ENCODE peak calls at places on chromosomes 12 and 14, in six cellular contexts. G, W, U, R, B and N are unnamed samples. For H3K4me1, the result is how much of the 10 kb centered on the place peaks cover.

GRCh38 chr14:89422952-89423345 is 5.9 kb upstream of the FOXN3 start:
- DNase-seq in G (no peak), B (no peak), U (no peak), R (no peak), W (no peak), N (no peak)

GRCh38 chr12:110619534-110619953 is 5.6 kb downstream of the TCTN1 start:
- DNase-seq in W (no peak), U (no peak), B (no peak), R (no peak), G (peak), N (no peak)

GRCh38 chr12:71955946-71956345 is 17.3 kb downstream of the TPH2 start:
- DNase-seq in U (no peak), R (peak), G (peak), W (no peak), B (peak), N (no peak)

GRCh38 chr12:110683888-110684287 is 5.0 kb downstream of the HVCN1 start:
- DNase-seq in R (no peak), G (no peak), U (no peak), W (no peak), B (no peak), N (no peak)

GRCh38 chr14:58785741-58786140 is 148.0 kb downstream of the DACT1 start:
- DNase-seq in G (no peak), R (no peak), U (no peak), B (no peak), W (no peak), N (no peak)

GRCh38 chr14:86055512-86055911 is 525.6 kb downstream of the FLRT2 start:
- DNase-seq in G (peak), U (no peak), W (no peak), R (peak), B (peak), N (no peak)

GRCh38 chr14:85233756-85234545 is 296.0 kb upstream of the FLRT2 start:
- DNase-seq in G (peak), W (no peak), B (peak), R (peak), U (no peak), N (no peak)

GRCh38 chr14:69354383-69355154 is 43.5 kb downstream of the ERH start:
- DNase-seq in U (no peak), B (no peak), G (peak), R (no peak), W (no peak), N (no peak)

GRCh38 chr14:64198486-64198885 is 95.7 kb downstream of the ESR2 start:
- DNase-seq in G (no peak), R (no peak), U (no peak), B (no peak), W (no peak), N (no peak)

GRCh38 chr12:44852483-44852882 is 23.6 kb downstream of the NELL2 start:
- DNase-seq in B (no peak), U (no peak), W (no peak), R (no peak), G (no peak), N (no peak)

GRCh38 chr12:13247596-13247995 is 51.1 kb downstream of the EMP1 start:
- DNase-seq in B (no peak), G (no peak), R (no peak), U (no peak), W (no peak), N (no peak)

GRCh38 chr14:68148276-68148675 is 328.7 kb downstream of the RAD51B start:
- DNase-seq in U (no peak), R (no peak), W (no peak), G (peak), B (peak), N (no peak)

GRCh38 chr14:98548071-98548686 is 723.8 kb downstream of the BCL11B start:
- DNase-seq in U (no peak), B (no peak), W (no peak), R (peak), G (no peak), N (no peak)

GRCh38 chr12:97835541-97835940 is 372.9 kb downstream of the RMST start:
- DNase-seq in B (no peak), W (no peak), G (no peak), R (no peak), U (no peak), N (no peak)

GRCh38 chr12:113477171-113477841 is 5.6 kb upstream of the LHX5 start:
- DNase-seq in U (no peak), W (peak), R (no peak), G (no peak), B (no peak), N (no peak)
- H3K4me1 ChIP-seq in U (under half), W (under half), R (under half), G (under half), B (under half), N (under half)

DNA sequence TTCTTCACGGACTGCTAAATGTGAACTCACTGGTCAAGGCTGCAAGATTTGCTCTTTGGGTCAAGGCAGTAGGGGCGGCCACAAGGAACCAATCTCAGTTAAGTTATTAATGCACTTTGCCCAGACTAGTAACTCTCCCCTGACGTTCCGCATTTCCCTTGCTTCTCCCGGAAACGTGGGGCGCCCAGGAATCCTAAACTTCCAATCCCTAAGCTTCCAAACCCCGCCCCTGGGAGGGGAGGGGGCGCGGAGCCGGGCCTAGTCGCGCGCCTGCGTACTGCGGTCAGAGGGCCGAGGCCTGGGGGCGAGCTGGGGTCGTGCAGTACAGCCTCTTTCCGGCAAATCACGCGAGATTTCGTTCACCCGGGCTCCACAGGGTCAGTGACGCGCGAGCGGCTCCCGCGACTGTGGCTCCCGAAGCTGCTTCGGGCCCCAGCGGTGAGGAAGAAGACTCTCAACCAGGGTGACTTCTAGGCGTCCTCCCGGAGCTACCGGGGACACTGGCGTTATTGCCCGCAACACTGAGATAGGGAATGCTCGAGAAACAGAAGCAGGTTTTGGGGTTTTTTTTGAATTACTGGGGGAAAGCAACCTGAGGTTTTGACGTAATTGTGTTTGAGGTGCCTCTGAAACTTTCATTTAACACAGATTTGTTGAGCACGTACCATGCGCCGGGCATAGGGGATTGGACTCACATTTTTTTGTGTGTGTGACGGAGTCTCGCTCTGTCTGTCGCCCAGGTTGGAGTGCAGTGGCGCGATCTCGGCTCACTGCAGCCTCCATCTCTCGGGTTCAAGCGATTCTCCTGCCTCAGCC is at the start of gene PTGR2:
- DNase-seq in U (peak), W (peak), G (peak), R (peak), B (peak), N (peak)
- H3K4ac ChIP-seq in U (peak), W (no peak), G (peak), R (no peak), B (peak), N (no peak)

DNA sequence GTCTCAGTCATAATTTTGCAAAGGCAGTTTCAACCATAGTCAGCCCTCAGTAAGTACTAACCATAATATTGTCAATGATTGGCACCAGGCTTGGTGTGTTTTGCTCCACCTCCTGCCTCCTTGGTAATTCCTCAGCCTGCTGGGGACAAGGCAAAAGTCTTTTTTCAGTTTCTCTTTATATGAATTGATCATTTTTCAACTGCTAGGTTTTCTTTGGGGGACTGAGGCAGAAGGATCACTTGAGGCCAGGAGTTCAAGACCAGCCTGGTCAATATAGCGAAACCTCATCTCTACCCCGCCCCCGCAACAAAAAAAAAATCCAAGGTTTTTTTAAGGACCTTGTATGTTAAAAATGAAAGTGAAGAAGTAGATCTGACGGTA is 126.7 kb upstream of the AMIGO2 start:
- DNase-seq in W (no peak), U (no peak), B (no peak), G (no peak), R (no peak), N (no peak)
- H3K4me1 ChIP-seq in W (under half), U (under half), B (under half), G (under half), R (under half), N (under half)

DNA sequence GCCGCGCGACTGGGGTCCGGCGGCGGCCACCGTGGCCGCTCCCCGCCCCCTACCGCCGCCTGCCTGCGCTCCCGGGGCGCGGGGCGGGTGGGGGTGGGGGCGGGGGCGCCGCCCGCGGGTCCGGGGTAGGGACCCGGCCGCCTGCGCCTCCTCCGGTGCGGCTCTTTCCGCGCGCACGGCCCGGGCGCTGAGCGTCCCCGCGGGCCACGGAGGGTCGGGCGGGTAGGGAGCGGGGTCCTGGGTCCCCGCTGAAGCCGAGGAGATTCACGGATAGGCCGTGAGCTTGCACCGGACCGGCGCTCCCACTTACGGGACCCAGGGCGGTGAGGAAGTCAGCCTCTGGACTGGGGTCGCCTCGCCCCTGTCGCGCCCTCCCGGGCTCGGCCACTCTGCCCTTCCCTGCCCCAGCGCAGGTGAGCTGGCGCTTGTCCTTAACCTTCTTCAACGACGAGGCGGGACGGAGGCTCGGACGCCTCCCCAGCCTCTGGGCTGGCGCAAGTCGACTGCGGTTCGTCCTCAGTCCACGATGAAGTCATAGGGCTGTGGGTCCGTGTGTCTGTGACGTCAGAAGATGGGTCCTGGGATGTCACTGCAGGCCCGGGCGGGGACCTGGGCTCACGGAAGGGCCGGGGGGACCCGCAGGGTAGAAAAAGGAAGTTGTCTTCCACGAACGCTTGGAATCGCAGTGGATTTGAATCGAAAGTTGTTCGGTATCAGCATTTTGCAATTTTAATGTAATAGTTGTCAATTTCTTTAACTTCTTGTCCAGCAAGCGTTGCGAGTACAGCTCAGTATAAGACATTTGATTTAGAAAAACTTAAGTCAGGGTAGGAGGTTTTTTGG is 572 bp downstream of the FBXO34 start:
- DNase-seq in R (peak), B (peak), W (peak), G (peak), U (no peak), N (peak)
- H3K4ac ChIP-seq in R (peak), B (peak), W (no peak), G (peak), U (no peak), N (peak)

GRCh38 chr12:108299516-108299915 is 39.6 kb downstream of the CMKLR1 start:
- DNase-seq in W (no peak), B (no peak), G (no peak), U (no peak), R (no peak), N (no peak)

GRCh38 chr12:108301346-108301745 is 37.8 kb downstream of the CMKLR1 start:
- DNase-seq in G (no peak), B (no peak), R (no peak), U (no peak), W (no peak), N (no peak)

GRCh38 chr12:108299980-108300696 is 39.0 kb downstream of the CMKLR1 start:
- DNase-seq in B (no peak), R (no peak), W (no peak), U (no peak), G (no peak), N (no peak)

GRCh38 chr12:108302471-108303311 is 36.4 kb downstream of the CMKLR1 start:
- DNase-seq in G (no peak), U (peak), R (peak), W (peak), B (peak), N (no peak)

GRCh38 chr12:108302034-108302433 is 37.1 kb downstream of the CMKLR1 start:
- DNase-seq in U (no peak), W (no peak), G (no peak), B (no peak), R (no peak), N (no peak)
- H3K4me1 ChIP-seq in U (under half), W (under half), G (under half), B (under half), R (under half), N (under half)

GRCh38 chr14:56196274-56196673 is 78.1 kb downstream of the PELI2 start:
- DNase-seq in R (no peak), W (no peak), B (no peak), G (peak), U (no peak), N (no peak)

GRCh38 chr14:56199095-56199975 is 81.1 kb downstream of the PELI2 start:
- DNase-seq in B (peak), W (no peak), G (peak), R (peak), U (no peak), N (no peak)

GRCh38 chr14:56199976-56200577 is 81.9 kb downstream of the PELI2 start:
- DNase-seq in W (no peak), B (peak), G (peak), R (no peak), U (no peak), N (no peak)

GRCh38 chr14:56197150-56197549 is 78.9 kb downstream of the PELI2 start:
- DNase-seq in R (no peak), B (no peak), G (no peak), W (no peak), U (no peak), N (no peak)

DNA sequence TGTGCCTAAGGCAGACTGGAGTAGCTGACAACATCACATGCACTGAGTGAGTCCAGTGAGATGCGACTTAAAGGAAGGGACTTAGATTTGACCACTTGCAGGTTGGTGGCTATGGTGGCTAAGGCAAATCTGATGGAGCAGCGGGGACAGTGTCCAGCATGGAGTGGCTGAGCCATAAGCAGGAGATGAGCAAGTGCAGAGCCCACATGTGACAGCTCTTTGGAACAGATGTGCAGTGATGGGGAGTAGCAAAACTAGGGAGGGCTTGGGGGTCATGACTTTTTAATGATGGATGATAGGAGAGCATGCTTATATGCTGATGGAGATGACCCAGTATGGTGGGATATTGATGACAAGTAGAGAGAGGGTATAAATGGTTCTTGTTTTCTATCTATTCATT is 80.2 kb downstream of the PELI2 start:
- DNase-seq in G (no peak), B (no peak), U (no peak), R (no peak), W (no peak), N (no peak)
- H3K4ac ChIP-seq in G (peak), B (no peak), U (no peak), R (no peak), W (no peak), N (no peak)

GRCh38 chr14:94945615-94946014 is 175.7 kb upstream of the GSC start:
- DNase-seq in U (no peak), B (no peak), W (no peak), G (no peak), R (no peak), N (no peak)

GRCh38 chr14:94944636-94945258 is 174.8 kb upstream of the GSC start:
- DNase-seq in U (no peak), W (no peak), G (no peak), R (no peak), B (no peak), N (no peak)

GRCh38 chr14:94940263-94940993 is 170.5 kb upstream of the GSC start:
- DNase-seq in W (no peak), R (no peak), G (no peak), U (no peak), B (no peak), N (no peak)

GRCh38 chr14:94941311-94941710 is 171.4 kb upstream of the GSC start:
- DNase-seq in B (no peak), R (no peak), W (no peak), G (no peak), U (no peak), N (no peak)

GRCh38 chr14:94942601-94943000 is 172.7 kb upstream of the GSC start:
- DNase-seq in U (no peak), B (no peak), W (no peak), R (no peak), G (no peak), N (no peak)
- H3K4me1 ChIP-seq in U (under half), B (under half), W (under half), R (under half), G (under half), N (under half)